ENCODE peak calls at places on chromosomes 1 and 21, in four cellular contexts. N, D, B and S are unnamed samples.

GRCh38 chr1:228315484-228315944 is 91.1 kb downstream of the TRIM11 start:
- DNase-seq in N (no peak), D (no peak), B (no peak), S (no peak)

GRCh38 chr1:201062511-201063189 is 39.1 kb upstream of the KIF21B start:
- DNase-seq in N (no peak), D (no peak), B (no peak), S (no peak)

GRCh38 chr21:26320541-26320940 is 150.0 kb upstream of the APP start:
- DNase-seq in N (no peak), D (no peak), B (no peak), S (no peak)

GRCh38 chr1:118250232-118250631 is 65.2 kb upstream of the SPAG17 start:
- DNase-seq in N (no peak), D (no peak), B (no peak), S (no peak)

GRCh38 chr1:99539131-99539530 is 106.8 kb upstream of the PALMD start:
- DNase-seq in N (no peak), D (no peak), B (no peak), S (no peak)

GRCh38 chr1:154791292-154792278 is 78.5 kb downstream of the KCNN3 start:
- DNase-seq in N (no peak), D (no peak), B (no peak), S (peak; percentile 32)

GRCh38 chr1:24964811-24965570 is 34.9 kb upstream of the RUNX3 start:
- DNase-seq in N (no peak), D (no peak), B (peak; percentile 11), S (no peak)

GRCh38 chr1:116356067-116356466 is 17.0 kb upstream of the ATP1A1 start:
- DNase-seq in N (no peak), D (no peak), B (no peak), S (no peak)

GRCh38 chr1:181485276-181486097 is 2.2 kb downstream of the CACNA1E start:
- DNase-seq in N (no peak), D (peak; percentile 74), B (no peak), S (no peak)

GRCh38 chr1:93177991-93178390 is 2.2 kb downstream of the TMED5 start:
- DNase-seq in N (no peak), D (no peak), B (peak; percentile 8), S (peak; percentile 10)

GRCh38 chr1:177975588-177976495 is 6.0 kb upstream of the SEC16B start:
- DNase-seq in N (no peak), D (no peak), B (no peak), S (no peak)

GRCh38 chr1:217311766-217312165 is 319.1 kb downstream of the GPATCH2 start:
- DNase-seq in N (no peak), D (peak; percentile 31), B (no peak), S (no peak)

GRCh38 chr1:175341631-175342429 is 149.3 kb upstream of the KIAA0040 start:
- DNase-seq in N (no peak), D (no peak), B (no peak), S (no peak)

GRCh38 chr1:167786502-167786901 is 64.7 kb downstream of the MPZL1 start:
- DNase-seq in N (no peak), D (no peak), B (no peak), S (no peak)
- TF ChIP-seq ELF4 in N (no peak), D (no peak), B (no peak), S (no peak)

GRCh38 chr1:19113362-19114092 is 96.5 kb downstream of the UBR4 start:
- DNase-seq in N (peak; percentile 46), D (no peak), B (peak; percentile 73), S (peak; percentile 28)
- TF ChIP-seq ELF4 in N (no peak), D (no peak), B (no peak), S (no peak)

GRCh38 chr1:11923069-11923826 is 3.0 kb downstream of the KIAA2013 start:
- DNase-seq in N (no peak), D (no peak), B (no peak), S (no peak)
- TF ChIP-seq ELF4 in N (no peak), D (no peak), B (no peak), S (no peak)

DNA sequence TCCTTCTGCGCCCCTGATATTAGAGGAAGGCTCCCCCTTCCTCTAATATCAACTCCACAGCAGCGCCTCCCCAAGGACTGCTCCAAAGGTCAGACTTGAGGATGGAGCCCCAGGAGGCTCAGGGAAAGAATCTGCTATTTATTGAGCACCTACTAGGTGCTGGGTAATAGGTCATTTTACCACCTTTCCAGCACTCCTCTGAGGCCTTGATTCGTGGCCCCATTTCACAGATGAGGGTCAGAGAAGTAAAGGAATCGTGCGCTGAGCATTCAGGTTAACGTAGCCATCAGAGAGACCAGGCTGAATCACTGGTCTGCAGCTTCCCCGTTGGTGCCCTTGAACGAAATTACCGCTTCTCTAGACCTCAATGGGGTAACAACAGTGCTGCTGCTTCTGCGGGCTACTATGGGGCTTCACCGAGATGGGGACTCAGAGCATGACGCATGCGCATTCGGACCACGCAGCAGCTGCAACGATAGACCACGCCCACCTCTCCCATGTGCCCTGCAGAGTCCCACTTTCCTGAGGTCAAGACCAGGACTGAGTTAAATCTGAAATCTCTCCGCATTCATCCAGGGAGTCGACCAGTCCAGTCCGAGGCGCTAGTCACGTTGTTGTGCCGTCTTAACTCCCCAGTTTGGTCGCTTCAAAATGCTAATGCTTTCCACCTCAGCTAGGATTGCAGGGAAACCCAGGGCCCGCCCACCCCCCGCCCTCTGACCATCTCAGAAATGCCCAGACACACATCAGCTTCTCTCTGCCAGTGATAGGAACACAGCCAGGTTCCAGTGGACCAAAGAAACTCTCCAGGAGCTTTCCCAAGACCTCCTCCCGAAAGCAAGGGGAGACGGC is 12.9 kb downstream of the CAMK2N1 start:
- DNase-seq in N (no peak), D (peak; percentile 87), B (peak; percentile 92), S (no peak)
- TF ChIP-seq ELF4 in N (no peak), D (no peak), B (no peak), S (no peak)

GRCh38 chr21:37803076-37803475 is 113.2 kb downstream of the KCNJ6 start:
- DNase-seq in N (no peak), D (no peak), B (no peak), S (no peak)

GRCh38 chr21:37811711-37812110 is 104.5 kb downstream of the KCNJ6 start:
- DNase-seq in N (no peak), D (no peak), B (no peak), S (no peak)

GRCh38 chr21:37804001-37804400 is 112.3 kb downstream of the KCNJ6 start:
- DNase-seq in N (no peak), D (no peak), B (no peak), S (no peak)

GRCh38 chr21:37808261-37808660 is 108.0 kb downstream of the KCNJ6 start:
- DNase-seq in N (no peak), D (no peak), B (no peak), S (no peak)
- TF ChIP-seq ELF4 in N (no peak), D (no peak), B (no peak), S (no peak)